ENCODE peak calls at places on chromosomes 11 and 22, in five cellular contexts. S is Calu3; G is iPS-NIHi11; C is NCI-H748 treated with DMSO at 0.1 percent for 48 hours; K is activated naive CD4-positive, alpha-beta T cell treated with Interleukin-2 at 50 U/mL for 16 hours. L is an unnamed sample.
A peak's percentile ranks its signal among the peaks of the same experiment; 100 is the strongest.

GRCh38 chr11:93248602-93249001 is 50.8 kb upstream of the SLC36A4 start:
- DNase-seq in K (no peak), S (no peak), C (no peak), G (no peak), L (no peak)

GRCh38 chr22:46797355-46797754 is 34.9 kb downstream of the TBC1D22A start:
- DNase-seq in C (no peak), G (peak; percentile 38), S (peak; percentile 19), K (no peak), L (no peak)

GRCh38 chr11:128765571-128766530 is 72.0 kb downstream of the FLI1 start:
- DNase-seq in C (no peak), K (no peak), S (no peak), G (no peak), L (no peak)

GRCh38 chr11:47299078-47299477 is 29.1 kb downstream of the MADD start:
- DNase-seq in S (no peak), G (no peak), C (no peak), K (no peak), L (no peak)

GRCh38 chr11:34970480-34970879 is 54.1 kb downstream of the PDHX start:
- DNase-seq in C (no peak), S (no peak), G (no peak), K (no peak), L (no peak)

GRCh38 chr11:26541870-26542269 is 30.2 kb downstream of the MUC15 start:
- DNase-seq in K (no peak), S (no peak), C (no peak), G (no peak), L (no peak)

GRCh38 chr11:57364851-57365660 is 15.9 kb downstream of the PRG3 start:
- DNase-seq in C (no peak), S (no peak), K (no peak), G (peak; percentile 39), L (no peak)

GRCh38 chr22:48335442-48336139 is 1492.1 kb downstream of the BRD1 start:
- DNase-seq in K (no peak), C (no peak), S (no peak), G (no peak), L (no peak)

GRCh38 chr11:129323896-129324522 is 51.6 kb upstream of the BARX2 start:
- DNase-seq in S (peak; percentile 30), G (no peak), K (no peak), C (no peak), L (no peak)

GRCh38 chr11:1825039-1825740 is 9.6 kb upstream of the SYT8 start:
- DNase-seq in S (peak; percentile 79), K (no peak), C (no peak), G (peak; percentile 99), L (no peak)

GRCh38 chr11:128525411-128526243 is 61.7 kb downstream of the ETS1 start:
- DNase-seq in S (no peak), K (no peak), G (peak; percentile 43), C (peak; percentile 14), L (no peak)

GRCh38 chr22:23608583-23608982 is 23.5 kb downstream of the DRICH1 start:
- DNase-seq in C (no peak), G (peak; percentile 83), S (no peak), K (no peak), L (no peak)

GRCh38 chr11:58513747-58514367 is 6.0 kb upstream of the OR5B21 start:
- DNase-seq in G (peak; percentile 65), K (no peak), C (peak; percentile 4), S (peak; percentile 57), L (no peak)

GRCh38 chr11:82682003-82682751 is 51.5 kb downstream of the FAM181B start:
- DNase-seq in C (peak; percentile 14), K (no peak), G (peak; percentile 69), S (peak; percentile 9), L (no peak)

GRCh38 chr22:46007848-46008261 is 30.9 kb upstream of the WNT7B start:
- DNase-seq in S (no peak), K (no peak), G (peak; percentile 58), C (no peak), L (no peak)

GRCh38 chr11:114821626-114822025 is 143.3 kb downstream of the NXPE2 start:
- DNase-seq in S (no peak), K (no peak), C (no peak), G (peak; percentile 51), L (no peak)

GRCh38 chr11:64459016-64459415 is 100.1 kb downstream of the RPS6KA4 start:
- DNase-seq in S (no peak), C (no peak), K (no peak), G (peak; percentile 32), L (no peak)

GRCh38 chr11:59778122-59778521 is 22.9 kb downstream of the STX3 start:
- DNase-seq in C (no peak), K (no peak), G (no peak), S (peak; percentile 49), L (no peak)

GRCh38 chr11:119788096-119788883 is 59.3 kb upstream of the NECTIN1 start:
- DNase-seq in C (no peak), G (peak; percentile 25), K (no peak), S (no peak), L (no peak)

GRCh38 chr11:34416746-34417145 is 22.0 kb upstream of the CAT start:
- DNase-seq in K (no peak), G (no peak), C (no peak), S (no peak), L (no peak)

GRCh38 chr11:70422692-70423522 is 24.6 kb downstream of the CTTN start:
- DNase-seq in C (no peak), K (no peak), S (no peak), G (no peak), L (no peak)

GRCh38 chr11:106840993-106841392 is 177.3 kb downstream of the GUCY1A2 start:
- DNase-seq in C (no peak), G (no peak), K (no peak), S (no peak), L (no peak)

GRCh38 chr11:103682318-103683184 is 353.9 kb upstream of the DDI1 start:
- DNase-seq in S (peak; percentile 68), G (peak; percentile 76), C (peak; percentile 75), K (peak; percentile 13), L (no peak)

GRCh38 chr11:29641201-29641600 is 375.6 kb downstream of the KCNA4 start:
- DNase-seq in S (no peak), C (no peak), K (no peak), G (no peak), L (no peak)

GRCh38 chr11:82864268-82864667 is 36.0 kb downstream of the PRCP start:
- DNase-seq in S (peak; percentile 61), G (peak; percentile 48), C (peak; percentile 17), K (no peak), L (no peak)

GRCh38 chr22:27800250-27801131 is 1.1 kb downstream of the MN1 start:
- DNase-seq in S (peak; percentile 9), G (peak; percentile 41), K (no peak), C (no peak), L (no peak)

GRCh38 chr22:25008666-25009065 is 56.1 kb downstream of the KIAA1671 start:
- DNase-seq in C (no peak), G (no peak), S (no peak), K (no peak), L (no peak)

L was measured in T-helper 22 cell.